ENCODE peak calls at places on chromosomes 5 and 9, in five cellular contexts. I, A, V, J and W are unnamed samples. For H3K4me1 and H3K27me3, the result is how much of the 10 kb centered on the place peaks cover.

GRCh38 chr5:72556351-72557146 is 49.3 kb upstream of the ZNF366 start:
- DNase-seq in I (peak), A (peak), V (peak), J (no peak), W (peak)

GRCh38 chr5:149486726-149487635 is 64.3 kb downstream of the CSNK1A1 start:
- DNase-seq in I (no peak), A (no peak), V (no peak), J (no peak), W (no peak)

GRCh38 chr9:137383453-137384115 is 39.4 kb downstream of the EXD3 start:
- DNase-seq in I (no peak), A (peak), V (no peak), J (no peak), W (no peak)

GRCh38 chr5:82004511-82004910 is 32.7 kb downstream of the ATG10 start:
- DNase-seq in I (no peak), A (no peak), V (no peak), J (no peak), W (no peak)

GRCh38 chr5:154311362-154311761 is 120.8 kb downstream of the GALNT10 start:
- DNase-seq in I (no peak), A (no peak), V (peak), J (peak), W (no peak)

GRCh38 chr5:34924462-34924765 is 4.9 kb upstream of the DNAJC21 start:
- DNase-seq in I (no peak), A (no peak), V (no peak), J (no peak), W (no peak)

GRCh38 chr5:151451626-151452520 is 4.5 kb downstream of the SLC36A1 start:
- DNase-seq in I (no peak), A (no peak), V (no peak), J (no peak), W (no peak)

GRCh38 chr5:53023969-53024368 is 34.8 kb downstream of the ITGA2 start:
- DNase-seq in I (no peak), A (no peak), V (peak), J (no peak), W (no peak)

GRCh38 chr5:132199116-132199680 is 28.5 kb downstream of the P4HA2 start:
- DNase-seq in I (peak), A (no peak), V (no peak), J (no peak), W (no peak)

GRCh38 chr5:149605998-149606721 is 24.9 kb downstream of the ARHGEF37 start:
- DNase-seq in I (no peak), A (no peak), V (peak), J (no peak), W (peak)

GRCh38 chr5:55308254-55308836 is 556 bp downstream of the MTREX start:
- DNase-seq in I (peak), A (no peak), V (peak), J (no peak), W (no peak)

GRCh38 chr5:167730121-167730520 is 561.3 kb upstream of the WWC1 start:
- DNase-seq in I (no peak), A (no peak), V (no peak), J (no peak), W (no peak)

GRCh38 chr9:35758475-35759050 is 4.5 kb upstream of the MSMP start:
- DNase-seq in I (no peak), A (no peak), V (no peak), J (no peak), W (no peak)
- H3K4me1 ChIP-seq in I (under half), A (under half), V (under half), J (under half), W (under half)

GRCh38 chr5:2007906-2008437 is 125.2 kb upstream of the IRX4 start:
- DNase-seq in I (no peak), A (peak), V (no peak), J (no peak), W (no peak)

GRCh38 chr5:2011481-2012411 is 129.0 kb upstream of the IRX4 start:
- DNase-seq in I (no peak), A (peak), V (no peak), J (no peak), W (no peak)

GRCh38 chr5:2010940-2011339 is 128.2 kb upstream of the IRX4 start:
- DNase-seq in I (no peak), A (no peak), V (no peak), J (no peak), W (no peak)

GRCh38 chr5:2008851-2009629 is 126.3 kb upstream of the IRX4 start:
- DNase-seq in I (no peak), A (no peak), V (no peak), J (no peak), W (no peak)

DNA sequence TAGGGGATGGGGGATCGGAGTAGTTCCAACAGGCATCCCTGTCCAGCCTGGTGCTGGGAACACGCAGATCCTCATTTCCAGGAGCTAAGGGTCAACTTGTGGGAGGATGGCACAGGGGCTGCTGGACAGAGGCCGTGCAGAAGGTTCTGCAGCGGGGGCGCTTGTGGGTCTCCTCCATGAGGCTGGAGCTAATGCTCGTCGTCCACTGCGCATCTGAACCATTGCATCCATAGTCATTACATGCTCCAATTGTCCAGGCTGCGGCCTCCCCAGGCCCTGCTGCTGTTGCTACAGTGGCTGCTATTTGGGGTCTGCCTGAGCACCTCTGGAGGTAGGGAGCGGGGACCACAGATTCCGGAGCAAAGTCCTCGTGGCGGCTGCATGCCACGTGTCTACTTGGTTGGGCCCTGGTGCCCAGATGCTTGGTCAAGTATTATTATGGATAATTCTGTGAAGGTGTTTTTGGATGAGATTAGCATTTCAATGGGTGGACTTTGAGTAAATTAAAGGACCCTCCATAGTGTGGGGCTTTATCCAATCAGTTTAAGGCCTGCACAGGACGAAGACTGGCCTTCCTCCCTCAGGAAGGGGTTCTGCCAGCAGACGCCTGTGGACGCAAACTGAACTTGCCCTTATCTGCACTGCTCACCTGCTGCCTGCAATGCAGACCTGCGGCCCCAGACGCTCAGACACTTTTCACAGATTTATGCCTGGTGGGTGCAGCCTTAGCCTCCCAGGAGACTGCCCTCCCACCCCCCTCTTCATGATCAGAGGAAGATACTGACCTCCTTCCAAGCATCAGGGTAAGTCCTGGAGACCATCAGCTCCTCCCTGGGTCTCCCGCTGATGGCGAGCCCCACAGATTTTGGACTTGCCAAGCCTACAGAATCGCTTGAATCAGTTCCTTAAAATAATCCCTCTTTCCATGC is 127.5 kb upstream of the IRX4 start:
- DNase-seq in I (no peak), A (no peak), V (no peak), J (no peak), W (no peak)
- H3K27me3 ChIP-seq in I (under half), A (under half), V (under half), J (under half), W (under half)

DNA sequence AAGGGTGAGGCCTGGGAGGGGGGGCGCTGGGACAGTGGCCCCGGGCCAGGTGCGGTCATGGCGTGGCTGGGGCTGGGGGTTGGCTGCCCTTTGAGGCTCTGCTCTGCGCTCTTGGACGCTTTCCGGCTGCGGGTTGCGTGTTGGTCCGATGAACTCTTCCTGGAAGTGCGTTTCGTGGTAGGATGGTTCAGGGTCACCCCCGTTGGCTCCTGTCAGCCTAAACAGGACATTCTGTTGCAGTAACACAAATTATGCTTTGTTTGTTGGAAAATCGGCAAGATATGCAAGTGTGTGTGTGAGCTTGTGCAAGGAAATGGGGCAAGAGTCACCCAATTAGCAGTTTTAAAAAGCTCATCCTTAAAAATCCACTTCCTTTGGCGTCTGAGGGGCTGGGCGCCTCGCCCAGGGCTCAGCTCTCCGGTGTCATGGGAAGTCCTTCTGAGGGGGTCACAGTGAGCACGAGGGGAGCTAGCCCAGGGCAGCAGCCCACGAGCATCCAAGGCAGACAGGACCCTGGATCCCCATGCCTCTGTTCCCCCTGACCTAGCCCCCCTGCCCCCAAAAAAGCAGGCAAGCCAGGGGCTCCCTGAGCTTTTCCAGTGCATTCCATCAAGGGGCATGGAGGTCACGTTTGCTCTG is 22.2 kb upstream of the RNU6ATAC start:
- DNase-seq in I (peak), A (peak), V (no peak), J (no peak), W (no peak)
- H3K4me1 ChIP-seq in I (under half), A (under half), V (under half), J (under half), W (under half)

GRCh38 chr9:124768275-124768674 is 2.8 kb downstream of the NR6A1 start:
- DNase-seq in I (no peak), A (no peak), V (no peak), J (no peak), W (no peak)
- H3K27me3 ChIP-seq in I (half or more), A (under half), V (under half), J (under half), W (under half)

GRCh38 chr5:63346451-63346850 is 615.8 kb downstream of the HTR1A start:
- DNase-seq in I (no peak), A (no peak), V (no peak), J (no peak), W (no peak)
- H3K4me1 ChIP-seq in I (under half), A (under half), V (under half), J (under half), W (under half)

GRCh38 chr5:176624142-176624541 is 6.2 kb downstream of the SNCB start:
- DNase-seq in I (no peak), A (no peak), V (no peak), J (no peak), W (no peak)

GRCh38 chr5:176626876-176627236 is 3.5 kb downstream of the SNCB start:
- DNase-seq in I (no peak), A (peak), V (no peak), J (no peak), W (no peak)

GRCh38 chr5:176625966-176626875 is 4.1 kb downstream of the SNCB start:
- DNase-seq in I (no peak), A (no peak), V (no peak), J (no peak), W (no peak)

GRCh38 chr5:176624916-176625315 is 5.4 kb downstream of the SNCB start:
- DNase-seq in I (no peak), A (no peak), V (no peak), J (no peak), W (no peak)

DNA sequence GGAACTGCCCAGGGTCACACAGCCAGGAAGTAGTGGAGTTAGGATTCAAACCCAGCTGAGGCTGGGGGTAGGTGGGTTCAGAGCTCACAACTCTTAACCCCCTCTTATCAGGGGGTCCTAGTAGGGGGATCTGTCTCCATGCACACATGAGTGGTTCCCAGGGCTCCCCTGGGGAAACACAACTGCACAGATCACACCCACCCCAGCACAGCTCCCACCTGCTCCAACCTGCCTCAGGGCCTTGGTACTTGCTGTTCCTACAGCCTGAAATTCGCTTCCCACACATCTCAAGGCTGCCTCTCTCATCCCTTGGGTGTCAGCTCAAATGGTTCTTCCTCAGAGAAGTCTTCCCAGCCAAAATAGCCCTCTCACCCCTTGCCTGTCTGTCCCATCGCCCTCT is 4.8 kb downstream of the SNCB start:
- DNase-seq in I (no peak), A (no peak), V (no peak), J (no peak), W (no peak)
- H3K27me3 ChIP-seq in I (under half), A (under half), V (under half), J (under half), W (under half)

GRCh38 chr9:91489391-91489899 is 65.8 kb upstream of the NFIL3 start:
- DNase-seq in I (no peak), A (no peak), V (no peak), J (no peak), W (no peak)
- H3K4me1 ChIP-seq in I (under half), A (under half), V (under half), J (under half), W (under half)

DNA sequence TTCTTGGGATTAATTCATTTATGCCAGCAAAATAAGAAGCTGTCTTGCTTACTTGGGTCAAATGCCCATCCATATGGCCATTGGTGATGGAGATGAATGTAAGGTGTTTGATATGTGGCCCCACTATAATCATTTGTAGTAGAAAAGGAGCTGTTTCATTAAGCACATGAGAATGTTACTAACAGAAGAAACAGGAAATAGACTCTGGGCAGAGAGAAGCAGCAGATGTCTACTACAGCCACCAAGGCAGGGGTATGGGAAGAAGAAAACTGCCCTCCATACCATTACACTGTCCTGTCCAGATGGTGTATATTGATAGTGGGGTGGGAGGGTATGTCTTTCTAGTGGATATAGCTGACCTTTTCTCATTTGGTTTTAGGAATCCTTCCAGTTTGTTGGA is 386.6 kb upstream of the CLINT1 start:
- DNase-seq in I (no peak), A (no peak), V (no peak), J (no peak), W (no peak)
- H3K27me3 ChIP-seq in I (under half), A (under half), V (under half), J (under half), W (under half)

DNA sequence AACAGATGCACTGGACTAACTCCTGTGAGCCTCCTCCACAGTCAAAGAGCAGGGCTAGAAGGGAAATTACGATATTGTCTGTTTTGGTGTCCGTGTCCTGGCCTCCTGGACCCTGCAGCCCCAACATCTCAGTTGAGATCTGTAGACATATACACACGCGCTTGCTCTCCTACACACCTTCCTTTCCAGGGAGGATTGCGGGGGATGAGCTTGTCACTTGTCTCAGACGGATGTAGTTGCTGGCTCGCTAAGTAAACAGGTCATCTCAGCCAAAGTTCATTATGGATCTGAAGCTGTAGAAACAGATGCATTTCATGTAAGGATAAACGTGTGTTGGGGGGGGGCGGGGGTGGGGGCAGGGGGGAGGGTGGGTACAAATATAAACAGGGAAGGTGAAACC is 549.3 kb downstream of the CCDC171 start:
- DNase-seq in I (no peak), A (no peak), V (no peak), J (no peak), W (no peak)
- H3K4me1 ChIP-seq in I (under half), A (under half), V (under half), J (under half), W (half or more)